ENCODE peak calls at places on chromosomes 4 and X, in nine cellular contexts. Q is adrenal gland, D is NB4, S is HFF-Myc, F is Calu3, P is activated B cell treated with CpG ODN at 0.5 μM for 24 hours, Y is bronchial epithelial cell, W is neural progenitor cell, V is cardiac muscle cell. I is an unnamed sample.

GRCh38 chr4:102781570-102781969 is 20.8 kb upstream of the MANBA start:
- DNase-seq in Q (no peak), D (no peak), S (no peak), F (no peak), P (no peak), Y (no peak), W (no peak), V (no peak), I (no peak)

GRCh38 chr4:116016201-116016600 is 902.8 kb upstream of the NDST4 start:
- DNase-seq in Q (no peak), D (peak), S (no peak), F (peak), P (no peak), Y (peak), W (no peak), V (peak), I (no peak)

GRCh38 chr4:56360071-56360470 is 27.2 kb downstream of the AASDH start:
- DNase-seq in Q (no peak), D (peak), S (no peak), F (no peak), P (no peak), Y (peak), W (no peak), V (peak), I (no peak)

GRCh38 chrX:105098812-105099211 is 121.7 kb downstream of the TEX13A start:
- DNase-seq in Q (no peak), D (no peak), S (no peak), F (no peak), P (no peak), Y (peak), W (no peak), V (no peak), I (no peak)

GRCh38 chrX:119427024-119427794 is 28.1 kb downstream of the SLC25A43 start:
- DNase-seq in Q (no peak), D (peak), S (no peak), F (no peak), P (peak), Y (no peak), W (peak), V (peak), I (no peak)

GRCh38 chrX:41449615-41450014 is 2.5 kb downstream of the NYX start:
- DNase-seq in Q (no peak), D (peak), S (no peak), F (no peak), P (no peak), Y (no peak), W (no peak), V (no peak), I (peak)

GRCh38 chrX:153476628-153477027 is 6.3 kb upstream of the HAUS7 start:
- DNase-seq in Q (no peak), D (no peak), S (no peak), F (no peak), P (no peak), Y (no peak), W (no peak), V (peak), I (no peak)

GRCh38 chr4:57077550-57078311 is 32.5 kb downstream of the IGFBP7 start:
- DNase-seq in Q (no peak), D (no peak), S (no peak), F (peak), P (no peak), Y (peak), W (no peak), V (peak), I (no peak)

GRCh38 chr4:145821771-145822170 is 116.9 kb downstream of the ZNF827 start:
- DNase-seq in Q (no peak), D (no peak), S (no peak), F (no peak), P (no peak), Y (peak), W (no peak), V (no peak), I (no peak)

GRCh38 chrX:27953161-27953560 is 28.1 kb downstream of the DCAF8L1 start:
- DNase-seq in Q (no peak), D (peak), S (no peak), F (no peak), P (no peak), Y (no peak), W (no peak), V (no peak), I (no peak)

GRCh38 chr4:85741421-85741820 is 266.5 kb downstream of the ARHGAP24 start:
- DNase-seq in Q (no peak), D (no peak), S (no peak), F (no peak), P (no peak), Y (no peak), W (no peak), V (no peak), I (no peak)

GRCh38 chrX:31847773-31848172 is 775.9 kb upstream of the FTHL17 start:
- DNase-seq in Q (no peak), D (no peak), S (no peak), F (no peak), P (no peak), Y (no peak), W (no peak), V (no peak), I (no peak)

GRCh38 chr4:104429150-104429741 is 65.4 kb downstream of the CXXC4 start:
- DNase-seq in Q (no peak), D (no peak), S (no peak), F (no peak), P (no peak), Y (no peak), W (no peak), V (no peak), I (no peak)

GRCh38 chr4:176437756-176438155 is 118.0 kb downstream of the SPCS3 start:
- DNase-seq in Q (no peak), D (no peak), S (no peak), F (no peak), P (no peak), Y (peak), W (no peak), V (no peak), I (no peak)

GRCh38 chrX:42624524-42624923 is 153.4 kb downstream of the PPP1R2C start:
- DNase-seq in Q (no peak), D (no peak), S (no peak), F (no peak), P (no peak), Y (no peak), W (no peak), V (no peak), I (no peak)

GRCh38 chrX:8987672-8988250 is 46.2 kb downstream of the FAM9B start:
- DNase-seq in Q (no peak), D (no peak), S (no peak), F (no peak), P (no peak), Y (no peak), W (no peak), V (no peak), I (no peak)

GRCh38 chr4:52665592-52665991 is 6.5 kb upstream of the USP46 start:
- DNase-seq in Q (no peak), D (peak), S (no peak), F (no peak), P (no peak), Y (peak), W (no peak), V (no peak), I (no peak)

GRCh38 chr4:23654791-23655190 is 235.1 kb downstream of the PPARGC1A start:
- DNase-seq in Q (no peak), D (no peak), S (no peak), F (no peak), P (no peak), Y (peak), W (no peak), V (no peak), I (no peak)

GRCh38 chr4:101156619-101157310 is 190.6 kb downstream of the PPP3CA start:
- DNase-seq in Q (no peak), D (no peak), S (no peak), F (no peak), P (no peak), Y (no peak), W (no peak), V (no peak), I (no peak)

GRCh38 chr4:26267087-26267486 is 53.7 kb upstream of the RBPJ start:
- DNase-seq in Q (peak), D (no peak), S (no peak), F (no peak), P (no peak), Y (no peak), W (no peak), V (peak), I (no peak)

GRCh38 chr4:87451537-87451936 is 29.2 kb downstream of the NUDT9 start:
- DNase-seq in Q (no peak), D (no peak), S (no peak), F (no peak), P (no peak), Y (no peak), W (no peak), V (no peak), I (no peak)

GRCh38 chr4:129994715-129995114 is 898.8 kb downstream of the C4orf33 start:
- DNase-seq in Q (no peak), D (no peak), S (no peak), F (no peak), P (no peak), Y (no peak), W (no peak), V (no peak), I (no peak)

GRCh38 chr4:108762559-108763225 is at the start of gene ETNPPL:
- DNase-seq in Q (peak), D (no peak), S (no peak), F (peak), P (peak), Y (no peak), W (peak), V (peak), I (no peak)

GRCh38 chrX:9433596-9433995 is 31.3 kb upstream of the TBL1X start:
- DNase-seq in Q (no peak), D (no peak), S (no peak), F (no peak), P (no peak), Y (no peak), W (no peak), V (peak), I (no peak)

GRCh38 chr4:71907782-71908181 is 123.9 kb upstream of the GC start:
- DNase-seq in Q (no peak), D (no peak), S (no peak), F (peak), P (no peak), Y (peak), W (no peak), V (no peak), I (no peak)

GRCh38 chrX:49840679-49841078 is 11.6 kb downstream of the PAGE4 start:
- DNase-seq in Q (peak), D (peak), S (no peak), F (peak), P (no peak), Y (peak), W (peak), V (peak), I (no peak)

GRCh38 chrX:153981231-153981630 is 8.7 kb downstream of the TMEM187 start:
- DNase-seq in Q (no peak), D (no peak), S (no peak), F (no peak), P (no peak), Y (no peak), W (no peak), V (no peak), I (no peak)

GRCh38 chrX:17597836-17598434 is 139.4 kb upstream of the SCML1 start:
- DNase-seq in Q (peak), D (no peak), S (no peak), F (peak), P (no peak), Y (no peak), W (no peak), V (peak), I (no peak)

GRCh38 chr4:92014060-92014459 is 289.7 kb upstream of the GRID2 start:
- DNase-seq in Q (no peak), D (peak), S (no peak), F (no peak), P (no peak), Y (no peak), W (no peak), V (peak), I (no peak)

GRCh38 chrX:9650091-9650490 is 115.6 kb downstream of the GPR143 start:
- DNase-seq in Q (no peak), D (no peak), S (no peak), F (no peak), P (no peak), Y (no peak), W (no peak), V (peak), I (no peak)

GRCh38 chrX:136646602-136647239 is 1.2 kb upstream of the CD40LG start:
- DNase-seq in Q (no peak), D (no peak), S (no peak), F (no peak), P (no peak), Y (no peak), W (no peak), V (no peak), I (no peak)

GRCh38 chr4:163166041-163166579 is 580 bp downstream of the NAF1 start:
- DNase-seq in Q (peak), D (peak), S (no peak), F (peak), P (peak), Y (peak), W (peak), V (peak), I (peak)

DNA sequence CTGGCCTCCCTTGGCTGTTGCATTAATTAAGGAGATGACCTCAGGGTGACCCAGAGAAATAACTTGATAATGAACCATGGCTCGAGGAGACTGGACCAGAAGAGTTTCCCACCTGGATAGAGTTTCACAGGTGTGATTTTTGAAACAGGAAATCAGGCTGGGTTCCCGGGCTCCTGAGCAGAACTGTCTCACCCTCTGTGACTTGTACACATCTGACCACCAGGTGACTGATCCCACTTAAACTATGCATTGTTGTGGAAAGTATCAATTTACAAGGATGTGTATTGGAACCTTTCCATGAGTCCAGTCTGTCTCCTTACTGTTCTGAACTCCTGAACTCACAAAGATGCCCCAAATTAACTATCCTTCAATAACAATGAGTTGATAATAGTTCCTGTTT is 220.3 kb downstream of the PTTG2 start:
- DNase-seq in Q (no peak), D (no peak), S (no peak), F (peak), P (no peak), Y (peak), W (no peak), V (no peak), I (no peak)
- TF ChIP-seq CTCF in Q (no peak), D (no peak), S (no peak), F (no peak), P (no peak), Y (peak), W (peak), V (no peak), I (no peak)

GRCh38 chrX:135625995-135626394 is 87.4 kb upstream of the CT45A1 start:
- DNase-seq in Q (no peak), D (peak), S (no peak), F (peak), P (no peak), Y (peak), W (peak), V (peak), I (no peak)
- TF ChIP-seq CTCF in Q (no peak), D (no peak), S (no peak), F (peak), P (no peak), Y (peak), W (peak), V (no peak), I (no peak)

DNA sequence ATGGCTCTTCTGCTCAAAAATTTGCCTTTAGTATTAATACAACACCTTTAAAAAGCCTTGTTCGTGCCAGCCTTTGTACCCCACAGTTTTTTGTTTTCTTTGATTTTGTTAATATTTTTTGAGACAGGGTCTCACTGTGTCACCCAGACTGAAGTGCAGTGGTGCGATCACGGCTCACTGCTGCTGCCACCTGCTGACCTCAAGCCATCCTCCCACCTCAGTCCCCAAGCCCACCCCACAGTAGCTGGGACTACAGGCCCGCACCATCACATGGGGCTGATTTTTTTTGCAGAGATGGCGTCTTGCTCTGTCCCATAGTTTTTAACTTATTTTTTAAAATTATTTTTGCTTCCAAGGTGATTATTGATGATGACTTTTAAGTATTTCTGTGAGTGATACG is 134.0 kb downstream of the HTR2C start:
- DNase-seq in Q (no peak), D (peak), S (no peak), F (no peak), P (no peak), Y (no peak), W (peak), V (no peak), I (no peak)
- TF ChIP-seq CTCF in Q (no peak), D (peak), S (peak), F (peak), P (no peak), Y (no peak), W (peak), V (peak), I (no peak)

DNA sequence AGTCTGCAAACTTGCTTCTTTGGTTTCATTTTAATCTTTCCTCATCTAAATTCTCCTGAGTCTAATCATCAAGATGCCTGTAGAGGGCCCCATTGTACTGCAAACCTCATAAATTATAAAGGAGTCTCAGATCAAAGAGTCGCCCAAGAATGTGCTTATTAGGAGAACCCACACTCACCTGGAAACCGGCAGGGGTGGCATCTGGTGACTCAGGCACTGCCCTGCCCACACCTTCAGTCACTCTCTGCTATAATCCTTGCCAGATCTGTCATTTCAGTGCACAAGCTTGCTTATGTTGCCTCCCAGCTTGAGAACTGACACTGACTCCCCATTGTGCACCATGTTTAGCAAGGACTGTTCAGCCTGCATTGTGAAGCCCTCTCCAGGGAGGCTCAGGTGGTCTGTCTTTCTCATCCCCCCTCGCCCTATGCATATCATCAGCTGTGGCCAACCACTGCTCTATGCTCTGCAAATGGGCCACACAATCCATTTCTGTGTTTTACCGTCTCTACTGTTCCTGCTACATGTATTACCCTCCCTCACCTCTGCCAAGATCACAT is 12.4 kb downstream of the EPGN start:
- DNase-seq in Q (no peak), D (peak), S (peak), F (peak), P (no peak), Y (peak), W (peak), V (peak), I (no peak)
- TF ChIP-seq CTCF in Q (peak), D (peak), S (peak), F (peak), P (no peak), Y (peak), W (peak), V (peak), I (peak)

DNA sequence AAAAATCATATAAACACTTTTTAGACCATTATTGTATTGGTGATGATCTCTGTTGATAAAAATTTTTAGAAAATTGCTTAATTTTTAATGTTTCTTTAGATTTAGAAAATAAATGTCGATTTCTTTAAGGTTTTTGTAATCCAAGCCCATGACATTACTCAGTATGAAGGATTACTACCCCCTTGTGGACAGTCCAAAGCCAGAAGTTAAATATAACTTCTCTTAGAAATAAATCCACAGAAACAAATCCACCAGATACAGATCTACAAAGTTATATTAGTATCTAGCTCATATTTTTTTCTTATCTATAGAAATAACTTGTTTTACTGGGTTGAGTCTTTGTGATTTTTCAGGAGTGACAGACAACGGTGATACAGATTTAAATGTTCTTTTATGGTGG is 18.9 kb downstream of the TIFA start:
- DNase-seq in Q (no peak), D (peak), S (no peak), F (no peak), P (no peak), Y (no peak), W (peak), V (peak), I (no peak)
- TF ChIP-seq CTCF in Q (peak), D (no peak), S (peak), F (no peak), P (no peak), Y (no peak), W (peak), V (peak), I (peak)

DNA sequence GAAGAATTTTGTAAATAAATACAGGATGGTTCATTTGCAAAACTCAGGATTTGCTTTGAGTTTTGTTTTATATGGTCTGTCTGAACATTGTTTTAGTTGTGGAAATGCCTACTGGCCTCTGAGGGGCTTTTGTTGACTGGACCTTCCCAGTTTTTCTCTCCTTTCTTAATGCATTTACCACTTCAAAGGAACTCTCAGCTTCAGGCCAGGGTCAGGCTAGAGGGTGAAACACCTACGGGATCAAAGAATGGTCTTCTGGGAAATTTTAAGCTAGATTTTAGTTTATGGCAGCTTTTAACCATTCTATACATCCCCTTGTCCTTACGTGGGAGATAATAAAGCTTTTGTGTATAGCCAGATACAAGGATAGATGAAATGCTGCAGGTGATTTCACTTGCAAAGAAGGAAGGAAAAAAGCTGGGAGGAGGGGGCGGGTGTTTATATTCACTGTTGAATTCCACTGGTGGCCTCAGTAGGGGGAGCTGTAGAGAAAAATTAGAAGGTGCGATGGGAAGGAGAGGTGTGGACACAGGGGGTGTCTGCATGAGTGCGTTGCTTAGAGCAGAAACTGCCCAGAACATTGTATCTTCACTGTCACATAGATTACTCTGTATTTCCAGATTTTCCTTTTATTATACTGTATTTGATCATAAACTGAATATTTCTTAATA is 151.8 kb downstream of the TSPAN5 start:
- DNase-seq in Q (no peak), D (peak), S (no peak), F (peak), P (no peak), Y (no peak), W (peak), V (no peak), I (no peak)
- TF ChIP-seq CTCF in Q (no peak), D (peak), S (no peak), F (no peak), P (no peak), Y (no peak), W (peak), V (peak), I (peak)

DNA sequence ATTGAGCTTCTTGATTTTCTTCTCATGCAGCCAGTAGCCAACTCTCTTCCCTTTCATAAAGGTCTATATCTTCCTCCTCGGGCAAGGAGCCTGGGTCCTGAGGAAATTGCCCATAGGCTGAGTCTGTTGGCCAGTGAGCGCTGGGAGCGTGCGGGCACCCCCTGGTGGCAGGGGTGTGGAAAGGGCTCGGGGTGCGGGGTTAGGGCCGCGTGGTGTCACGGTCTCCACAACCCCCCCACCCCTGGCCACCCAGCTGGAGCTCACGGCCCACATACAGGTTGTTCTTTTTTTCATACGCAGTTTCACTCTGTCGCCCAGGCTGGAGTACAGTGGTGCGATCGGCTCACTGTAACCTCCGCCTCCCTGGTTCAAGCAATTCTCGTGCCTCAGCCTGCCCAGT is 13.1 kb downstream of the RBM10 start:
- DNase-seq in Q (peak), D (peak), S (no peak), F (no peak), P (no peak), Y (no peak), W (no peak), V (no peak), I (no peak)
- TF ChIP-seq CTCF in Q (no peak), D (no peak), S (no peak), F (no peak), P (no peak), Y (no peak), W (no peak), V (no peak), I (no peak)